ENCODE peak calls at places on chromosome X, in five cellular contexts. One of them, this sample, is unnamed.

GRCh38 chrX:153889123-153889522 is 3.1 kb upstream of the L1CAM start:
- DNase-seq in activated CD8-positive, alpha-beta T cell treated with anti-CD3 and anti-CD28 coated beads for 36 hours: no peak
- DNase-seq in H4: no peak
- DNase-seq in SW480: no peak
- DNase-seq in IMR-90: no peak
- DNase-seq in this sample: no peak

GRCh38 chrX:74343970-74344622 is 40.1 kb downstream of the ZCCHC13 start:
- DNase-seq in activated CD8-positive, alpha-beta T cell treated with anti-CD3 and anti-CD28 coated beads for 36 hours: peak
- DNase-seq in H4: peak
- DNase-seq in SW480: peak
- DNase-seq in IMR-90: peak
- DNase-seq in this sample: peak

GRCh38 chrX:118847676-118848075 is 24.1 kb downstream of the ZCCHC12 start:
- DNase-seq in activated CD8-positive, alpha-beta T cell treated with anti-CD3 and anti-CD28 coated beads for 36 hours: no peak
- DNase-seq in H4: peak
- DNase-seq in SW480: peak
- DNase-seq in IMR-90: peak
- DNase-seq in this sample: peak

GRCh38 chrX:46758163-46758955 is 559 bp downstream of the SLC9A7 start:
- DNase-seq in activated CD8-positive, alpha-beta T cell treated with anti-CD3 and anti-CD28 coated beads for 36 hours: peak
- DNase-seq in H4: no peak
- DNase-seq in SW480: peak
- DNase-seq in IMR-90: peak
- DNase-seq in this sample: peak

GRCh38 chrX:12950851-12951589 is 23.9 kb upstream of the TMSB4X start:
- DNase-seq in activated CD8-positive, alpha-beta T cell treated with anti-CD3 and anti-CD28 coated beads for 36 hours: peak
- DNase-seq in H4: no peak
- DNase-seq in SW480: no peak
- DNase-seq in IMR-90: no peak
- DNase-seq in this sample: no peak

GRCh38 chrX:23952984-23953907 is 45.4 kb downstream of the CXorf58 start:
- DNase-seq in activated CD8-positive, alpha-beta T cell treated with anti-CD3 and anti-CD28 coated beads for 36 hours: peak
- DNase-seq in H4: peak
- DNase-seq in SW480: no peak
- DNase-seq in IMR-90: no peak
- DNase-seq in this sample: peak

GRCh38 chrX:103554687-103555417 is 30.5 kb upstream of the TCEAL4 start:
- DNase-seq in activated CD8-positive, alpha-beta T cell treated with anti-CD3 and anti-CD28 coated beads for 36 hours: peak
- DNase-seq in H4: peak
- DNase-seq in SW480: no peak
- DNase-seq in IMR-90: peak
- DNase-seq in this sample: peak

GRCh38 chrX:1178580-1179057 is 33.8 kb downstream of the CRLF2 start:
- DNase-seq in activated CD8-positive, alpha-beta T cell treated with anti-CD3 and anti-CD28 coated beads for 36 hours: peak
- DNase-seq in H4: no peak
- DNase-seq in SW480: no peak
- DNase-seq in IMR-90: no peak
- DNase-seq in this sample: peak

GRCh38 chrX:68685722-68686683 is 38.5 kb downstream of the STARD8 start:
- DNase-seq in activated CD8-positive, alpha-beta T cell treated with anti-CD3 and anti-CD28 coated beads for 36 hours: peak
- DNase-seq in H4: peak
- DNase-seq in SW480: peak
- DNase-seq in IMR-90: peak
- DNase-seq in this sample: peak

GRCh38 chrX:53284684-53285447 is 3.5 kb upstream of the IQSEC2 start:
- DNase-seq in activated CD8-positive, alpha-beta T cell treated with anti-CD3 and anti-CD28 coated beads for 36 hours: peak
- DNase-seq in H4: peak
- DNase-seq in SW480: peak
- DNase-seq in IMR-90: peak
- DNase-seq in this sample: no peak

GRCh38 chrX:11341274-11342256 is 48.4 kb downstream of the AMELX start:
- DNase-seq in activated CD8-positive, alpha-beta T cell treated with anti-CD3 and anti-CD28 coated beads for 36 hours: peak
- DNase-seq in H4: peak
- DNase-seq in SW480: peak
- DNase-seq in IMR-90: peak
- DNase-seq in this sample: peak

GRCh38 chrX:10467793-10468192 is 152.6 kb downstream of the MID1 start:
- DNase-seq in activated CD8-positive, alpha-beta T cell treated with anti-CD3 and anti-CD28 coated beads for 36 hours: no peak
- DNase-seq in H4: no peak
- DNase-seq in SW480: no peak
- DNase-seq in IMR-90: peak
- DNase-seq in this sample: peak

GRCh38 chrX:45622538-45622937 is 421.9 kb upstream of the DIPK2B start:
- DNase-seq in activated CD8-positive, alpha-beta T cell treated with anti-CD3 and anti-CD28 coated beads for 36 hours: no peak
- DNase-seq in H4: no peak
- DNase-seq in SW480: no peak
- DNase-seq in IMR-90: peak
- DNase-seq in this sample: peak

GRCh38 chrX:39418936-39419659 is 617.8 kb downstream of the MID1IP1 start:
- DNase-seq in activated CD8-positive, alpha-beta T cell treated with anti-CD3 and anti-CD28 coated beads for 36 hours: no peak
- DNase-seq in H4: no peak
- DNase-seq in SW480: no peak
- DNase-seq in IMR-90: no peak
- DNase-seq in this sample: no peak

GRCh38 chrX:68163446-68163845 is 269.8 kb downstream of the OPHN1 start:
- DNase-seq in activated CD8-positive, alpha-beta T cell treated with anti-CD3 and anti-CD28 coated beads for 36 hours: no peak
- DNase-seq in H4: no peak
- DNase-seq in SW480: no peak
- DNase-seq in IMR-90: peak
- DNase-seq in this sample: peak

GRCh38 chrX:132127748-132128147 is at the start of gene FRMD7:
- DNase-seq in activated CD8-positive, alpha-beta T cell treated with anti-CD3 and anti-CD28 coated beads for 36 hours: no peak
- DNase-seq in H4: no peak
- DNase-seq in SW480: no peak
- DNase-seq in IMR-90: no peak
- DNase-seq in this sample: peak

GRCh38 chrX:14039344-14039743 is 9.7 kb upstream of the GEMIN8 start:
- DNase-seq in activated CD8-positive, alpha-beta T cell treated with anti-CD3 and anti-CD28 coated beads for 36 hours: peak
- DNase-seq in H4: peak
- DNase-seq in SW480: peak
- DNase-seq in IMR-90: peak
- DNase-seq in this sample: peak

GRCh38 chrX:148422531-148422930 is 77.9 kb upstream of the AFF2 start:
- DNase-seq in activated CD8-positive, alpha-beta T cell treated with anti-CD3 and anti-CD28 coated beads for 36 hours: no peak
- DNase-seq in H4: no peak
- DNase-seq in SW480: no peak
- DNase-seq in IMR-90: no peak
- DNase-seq in this sample: no peak

GRCh38 chrX:136146614-136147319 is 566 bp upstream of the FHL1 start:
- DNase-seq in activated CD8-positive, alpha-beta T cell treated with anti-CD3 and anti-CD28 coated beads for 36 hours: peak
- DNase-seq in H4: no peak
- DNase-seq in SW480: no peak
- DNase-seq in IMR-90: no peak
- DNase-seq in this sample: no peak

GRCh38 chrX:23898412-23898959 is 9.3 kb downstream of the APOO start:
- DNase-seq in activated CD8-positive, alpha-beta T cell treated with anti-CD3 and anti-CD28 coated beads for 36 hours: no peak
- DNase-seq in H4: peak
- DNase-seq in SW480: no peak
- DNase-seq in IMR-90: peak
- DNase-seq in this sample: peak

GRCh38 chrX:50838820-50839600 is 25.0 kb upstream of the SHROOM4 start:
- DNase-seq in activated CD8-positive, alpha-beta T cell treated with anti-CD3 and anti-CD28 coated beads for 36 hours: no peak
- DNase-seq in H4: peak
- DNase-seq in SW480: peak
- DNase-seq in IMR-90: no peak
- DNase-seq in this sample: peak

GRCh38 chrX:133685806-133686205 is 270.5 kb upstream of the GPC4 start:
- DNase-seq in activated CD8-positive, alpha-beta T cell treated with anti-CD3 and anti-CD28 coated beads for 36 hours: no peak
- DNase-seq in H4: no peak
- DNase-seq in SW480: no peak
- DNase-seq in IMR-90: no peak
- DNase-seq in this sample: no peak

GRCh38 chrX:56763556-56764152 is 34.6 kb downstream of the NBDY start:
- DNase-seq in activated CD8-positive, alpha-beta T cell treated with anti-CD3 and anti-CD28 coated beads for 36 hours: no peak
- DNase-seq in H4: no peak
- DNase-seq in SW480: no peak
- DNase-seq in IMR-90: peak
- DNase-seq in this sample: peak

This sample was measured in iris pigment epithelial cell.